ENCODE peak calls at places on chromosomes 7 and 10, in eight cellular contexts. One of them, this sample, is unnamed. For H3K27me3, the result is how much of the 10 kb centered on the place peaks cover.

GRCh38 chr7:134854816-134855215 is 75.4 kb downstream of the CALD1 start:
- DNase-seq in CD4-positive, alpha-beta T cell: no peak
- DNase-seq in MM.1S: no peak
- DNase-seq in spleen: no peak
- DNase-seq in right cardiac atrium: no peak
- DNase-seq in trophoblast cell: no peak
- DNase-seq in heart right ventricle: no peak
- DNase-seq in pancreas: no peak
- DNase-seq in this sample: no peak

GRCh38 chr7:18458830-18459229 is 36.7 kb upstream of the HDAC9 start:
- DNase-seq in trophoblast cell: no peak
- DNase-seq in spleen: no peak
- DNase-seq in CD4-positive, alpha-beta T cell: no peak
- DNase-seq in right cardiac atrium: no peak
- DNase-seq in heart right ventricle: no peak
- DNase-seq in MM.1S: no peak
- DNase-seq in pancreas: no peak
- DNase-seq in this sample: no peak

GRCh38 chr10:87625658-87626057 is 34.0 kb upstream of the PAPSS2 start:
- DNase-seq in MM.1S: no peak
- DNase-seq in CD4-positive, alpha-beta T cell: no peak
- DNase-seq in pancreas: no peak
- DNase-seq in heart right ventricle: no peak
- DNase-seq in trophoblast cell: no peak
- DNase-seq in spleen: no peak
- DNase-seq in right cardiac atrium: no peak
- DNase-seq in this sample: no peak

GRCh38 chr7:77727527-77727926 is 31.3 kb downstream of the RSBN1L start:
- DNase-seq in MM.1S: no peak
- DNase-seq in heart right ventricle: no peak
- DNase-seq in trophoblast cell: no peak
- DNase-seq in spleen: no peak
- DNase-seq in pancreas: no peak
- DNase-seq in CD4-positive, alpha-beta T cell: no peak
- DNase-seq in right cardiac atrium: no peak
- DNase-seq in this sample: no peak

GRCh38 chr10:109823196-109823595 is 100.1 kb downstream of the XPNPEP1 start:
- DNase-seq in pancreas: no peak
- DNase-seq in trophoblast cell: no peak
- DNase-seq in heart right ventricle: no peak
- DNase-seq in CD4-positive, alpha-beta T cell: no peak
- DNase-seq in right cardiac atrium: no peak
- DNase-seq in MM.1S: no peak
- DNase-seq in spleen: no peak
- DNase-seq in this sample: no peak

GRCh38 chr7:75888464-75889222 is 9.8 kb downstream of the RHBDD2 start:
- DNase-seq in CD4-positive, alpha-beta T cell: no peak
- DNase-seq in heart right ventricle: peak
- DNase-seq in right cardiac atrium: peak
- DNase-seq in trophoblast cell: no peak
- DNase-seq in pancreas: no peak
- DNase-seq in MM.1S: no peak
- DNase-seq in spleen: no peak
- DNase-seq in this sample: no peak

GRCh38 chr10:110893559-110894179 is 21.9 kb downstream of the PDCD4 start:
- DNase-seq in MM.1S: peak
- DNase-seq in heart right ventricle: no peak
- DNase-seq in trophoblast cell: peak
- DNase-seq in pancreas: no peak
- DNase-seq in spleen: no peak
- DNase-seq in right cardiac atrium: no peak
- DNase-seq in CD4-positive, alpha-beta T cell: no peak
- DNase-seq in this sample: no peak

GRCh38 chr10:128594688-128595087 is 468.5 kb upstream of the MKI67 start:
- DNase-seq in CD4-positive, alpha-beta T cell: no peak
- DNase-seq in heart right ventricle: no peak
- DNase-seq in right cardiac atrium: no peak
- DNase-seq in MM.1S: no peak
- DNase-seq in pancreas: no peak
- DNase-seq in trophoblast cell: no peak
- DNase-seq in spleen: no peak
- DNase-seq in this sample: no peak

GRCh38 chr7:101549734-101550133 is 79.4 kb downstream of the MYL10 start:
- DNase-seq in CD4-positive, alpha-beta T cell: no peak
- DNase-seq in trophoblast cell: no peak
- DNase-seq in spleen: peak
- DNase-seq in right cardiac atrium: no peak
- DNase-seq in heart right ventricle: no peak
- DNase-seq in pancreas: no peak
- DNase-seq in MM.1S: no peak
- DNase-seq in this sample: no peak

GRCh38 chr7:132891554-132891953 is 190.3 kb downstream of the CHCHD3 start:
- DNase-seq in right cardiac atrium: no peak
- DNase-seq in spleen: no peak
- DNase-seq in MM.1S: no peak
- DNase-seq in pancreas: no peak
- DNase-seq in heart right ventricle: no peak
- DNase-seq in trophoblast cell: no peak
- DNase-seq in CD4-positive, alpha-beta T cell: no peak
- DNase-seq in this sample: no peak

GRCh38 chr10:553233-553632 is 136.2 kb downstream of the DIP2C start:
- DNase-seq in spleen: no peak
- DNase-seq in pancreas: no peak
- DNase-seq in right cardiac atrium: no peak
- DNase-seq in heart right ventricle: no peak
- DNase-seq in trophoblast cell: no peak
- DNase-seq in MM.1S: no peak
- DNase-seq in CD4-positive, alpha-beta T cell: no peak
- DNase-seq in this sample: no peak

GRCh38 chr7:75532639-75533038 is 40.5 kb downstream of the SPDYE5 start:
- DNase-seq in right cardiac atrium: no peak
- DNase-seq in CD4-positive, alpha-beta T cell: no peak
- DNase-seq in MM.1S: no peak
- DNase-seq in trophoblast cell: no peak
- DNase-seq in pancreas: no peak
- DNase-seq in spleen: no peak
- DNase-seq in heart right ventricle: no peak
- DNase-seq in this sample: no peak

GRCh38 chr10:133338080-133339071 is 1.7 kb upstream of the CALY start:
- DNase-seq in trophoblast cell: no peak
- DNase-seq in pancreas: no peak
- DNase-seq in right cardiac atrium: peak
- DNase-seq in heart right ventricle: no peak
- DNase-seq in spleen: no peak
- DNase-seq in CD4-positive, alpha-beta T cell: no peak
- DNase-seq in MM.1S: no peak
- DNase-seq in this sample: no peak
- H3K27ac ChIP-seq in trophoblast cell: no peak
- H3K27ac ChIP-seq in pancreas: no peak
- H3K27ac ChIP-seq in right cardiac atrium: no peak
- H3K27ac ChIP-seq in heart right ventricle: no peak
- H3K27ac ChIP-seq in spleen: no peak
- H3K27ac ChIP-seq in CD4-positive, alpha-beta T cell: no peak
- H3K27ac ChIP-seq in MM.1S: no peak
- H3K27ac ChIP-seq in this sample: no peak

GRCh38 chr10:129896231-129897150 is 67.6 kb downstream of the EBF3 start:
- DNase-seq in trophoblast cell: no peak
- DNase-seq in right cardiac atrium: no peak
- DNase-seq in CD4-positive, alpha-beta T cell: no peak
- DNase-seq in heart right ventricle: no peak
- DNase-seq in spleen: no peak
- DNase-seq in MM.1S: no peak
- DNase-seq in pancreas: no peak
- DNase-seq in this sample: no peak
- H3K27me3 ChIP-seq in trophoblast cell: under half
- H3K27me3 ChIP-seq in right cardiac atrium: under half
- H3K27me3 ChIP-seq in CD4-positive, alpha-beta T cell: under half
- H3K27me3 ChIP-seq in heart right ventricle: under half
- H3K27me3 ChIP-seq in spleen: under half
- H3K27me3 ChIP-seq in MM.1S: under half
- H3K27me3 ChIP-seq in pancreas: under half
- H3K27me3 ChIP-seq in this sample: under half

GRCh38 chr10:119421887-119422684 is 120.4 kb downstream of the RGS10 start:
- DNase-seq in MM.1S: no peak
- DNase-seq in trophoblast cell: no peak
- DNase-seq in right cardiac atrium: peak
- DNase-seq in heart right ventricle: no peak
- DNase-seq in spleen: no peak
- DNase-seq in pancreas: no peak
- DNase-seq in CD4-positive, alpha-beta T cell: no peak
- DNase-seq in this sample: no peak
- H3K27ac ChIP-seq in MM.1S: no peak
- H3K27ac ChIP-seq in trophoblast cell: no peak
- H3K27ac ChIP-seq in right cardiac atrium: no peak
- H3K27ac ChIP-seq in heart right ventricle: peak
- H3K27ac ChIP-seq in spleen: peak
- H3K27ac ChIP-seq in pancreas: no peak
- H3K27ac ChIP-seq in CD4-positive, alpha-beta T cell: no peak
- H3K27ac ChIP-seq in this sample: no peak

DNA sequence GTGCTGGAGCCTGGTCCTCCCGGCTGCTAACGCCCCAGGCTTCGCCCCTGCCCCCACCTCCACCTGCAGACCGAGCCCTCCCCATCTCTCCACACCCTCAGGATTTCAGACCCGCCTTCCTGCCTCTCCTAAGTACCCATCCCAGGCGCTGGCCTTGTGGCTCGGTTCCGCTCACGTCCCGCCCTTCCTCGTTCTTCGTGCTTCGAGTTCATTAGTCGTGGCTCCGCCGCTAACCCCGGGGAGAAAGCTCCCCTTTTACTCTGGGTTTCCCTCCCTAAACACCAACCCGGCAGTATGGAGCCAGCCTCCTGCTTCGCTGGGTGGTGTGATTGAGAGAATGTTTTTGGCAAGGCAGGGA is 11.2 kb downstream of the EMX2 start:
- DNase-seq in heart right ventricle: no peak
- DNase-seq in MM.1S: no peak
- DNase-seq in trophoblast cell: no peak
- DNase-seq in pancreas: no peak
- DNase-seq in right cardiac atrium: no peak
- DNase-seq in spleen: peak
- DNase-seq in CD4-positive, alpha-beta T cell: no peak
- DNase-seq in this sample: no peak
- H3K27me3 ChIP-seq in heart right ventricle: half or more
- H3K27me3 ChIP-seq in MM.1S: under half
- H3K27me3 ChIP-seq in trophoblast cell: half or more
- H3K27me3 ChIP-seq in pancreas: half or more
- H3K27me3 ChIP-seq in right cardiac atrium: under half
- H3K27me3 ChIP-seq in spleen: half or more
- H3K27me3 ChIP-seq in CD4-positive, alpha-beta T cell: half or more
- H3K27me3 ChIP-seq in this sample: under half

DNA sequence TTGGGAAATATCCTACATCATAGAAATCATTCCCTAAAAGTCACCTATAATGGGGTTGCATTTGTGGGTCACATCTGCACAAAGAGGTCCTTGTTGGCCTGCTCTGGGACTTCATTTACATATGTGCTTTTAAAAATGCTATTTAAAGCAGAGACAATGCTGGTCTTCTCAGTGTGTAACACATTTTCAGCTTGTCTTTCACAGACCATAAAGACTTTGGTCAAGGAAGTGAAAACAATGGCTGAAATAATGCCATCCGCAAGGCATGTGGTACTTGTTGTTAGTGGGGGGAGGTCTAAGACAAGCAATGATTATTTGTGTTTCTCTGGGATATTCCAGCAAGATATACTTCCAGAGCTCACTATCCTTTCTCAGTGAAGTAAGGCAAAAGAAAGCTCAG is 84.6 kb upstream of the PDLIM1 start:
- DNase-seq in trophoblast cell: no peak
- DNase-seq in MM.1S: no peak
- DNase-seq in pancreas: no peak
- DNase-seq in CD4-positive, alpha-beta T cell: no peak
- DNase-seq in heart right ventricle: no peak
- DNase-seq in right cardiac atrium: no peak
- DNase-seq in spleen: no peak
- DNase-seq in this sample: no peak
- H3K27ac ChIP-seq in trophoblast cell: no peak
- H3K27ac ChIP-seq in MM.1S: no peak
- H3K27ac ChIP-seq in pancreas: no peak
- H3K27ac ChIP-seq in CD4-positive, alpha-beta T cell: no peak
- H3K27ac ChIP-seq in heart right ventricle: no peak
- H3K27ac ChIP-seq in right cardiac atrium: no peak
- H3K27ac ChIP-seq in spleen: no peak
- H3K27ac ChIP-seq in this sample: no peak